ENCODE peak calls at places on chromosomes 3 and 15, in five cellular contexts. N, B, Q, C and P are unnamed samples.

GRCh38 chr3:173411288-173412064 is 13.9 kb downstream of the NLGN1 start:
- DNase-seq in B (peak), C (no peak), N (peak), Q (peak), P (no peak)

GRCh38 chr3:170421758-170422157 is 3.1 kb downstream of the CLDN11 start:
- DNase-seq in N (no peak), C (no peak), B (no peak), Q (no peak), P (no peak)

GRCh38 chr3:196344663-196345062 is 6.5 kb upstream of the TM4SF19 start:
- DNase-seq in B (no peak), C (no peak), N (no peak), Q (no peak), P (no peak)

GRCh38 chr3:31289592-31289991 is 243.1 kb upstream of the STT3B start:
- DNase-seq in B (no peak), C (no peak), N (no peak), Q (no peak), P (no peak)

GRCh38 chr3:186220886-186221285 is 112.0 kb upstream of the ETV5 start:
- DNase-seq in N (no peak), Q (peak), C (no peak), B (peak), P (no peak)

GRCh38 chr3:105118905-105119304 is 247.8 kb upstream of the ALCAM start:
- DNase-seq in Q (no peak), N (peak), B (peak), C (peak), P (no peak)

GRCh38 chr3:127556565-127556964 is 34.0 kb downstream of the TPRA1 start:
- DNase-seq in B (no peak), C (no peak), N (no peak), Q (peak), P (no peak)

GRCh38 chr15:60591491-60592385 is 112.8 kb upstream of the ICE2 start:
- DNase-seq in C (no peak), Q (peak), B (no peak), N (no peak), P (peak)

GRCh38 chr15:48250640-48251076 is 44.6 kb downstream of the SLC12A1 start:
- DNase-seq in B (peak), C (no peak), Q (peak), N (peak), P (no peak)

GRCh38 chr3:52196977-52197376 is 983 bp upstream of the ALAS1 start:
- DNase-seq in C (no peak), N (peak), Q (no peak), B (no peak), P (no peak)

GRCh38 chr3:16061491-16061890 is 113.0 kb upstream of the GALNT15 start:
- DNase-seq in B (no peak), Q (no peak), N (no peak), C (no peak), P (no peak)

GRCh38 chr3:138114431-138114918 is 933 bp downstream of the DZIP1L start:
- DNase-seq in C (no peak), Q (peak), N (no peak), B (no peak), P (no peak)

GRCh38 chr3:172601066-172601832 is 78.0 kb upstream of the TNFSF10 start:
- DNase-seq in C (no peak), Q (no peak), N (no peak), B (no peak), P (no peak)

GRCh38 chr15:65246026-65246714 is 34.9 kb upstream of the CILP start:
- DNase-seq in Q (no peak), B (peak), N (no peak), C (no peak), P (no peak)

GRCh38 chr15:88331291-88331690 is 74.8 kb upstream of the NTRK3 start:
- DNase-seq in C (no peak), Q (peak), N (peak), B (no peak), P (no peak)

GRCh38 chr3:115616461-115616860 is 6.8 kb upstream of the GAP43 start:
- DNase-seq in C (no peak), B (no peak), Q (no peak), N (no peak), P (no peak)

GRCh38 chr3:4719011-4719649 is 226.0 kb downstream of the ITPR1 start:
- DNase-seq in Q (no peak), C (no peak), N (no peak), B (no peak), P (no peak)

GRCh38 chr3:130504701-130505100 is 12.3 kb upstream of the COL6A6 start:
- DNase-seq in B (no peak), Q (no peak), N (no peak), C (no peak), P (no peak)

GRCh38 chr15:72117448-72117697 is 577 bp downstream of the MYO9A start:
- DNase-seq in Q (peak), C (peak), B (peak), N (peak), P (peak)

GRCh38 chr15:60004019-60004845 is at the start of gene FOXB1:
- DNase-seq in C (no peak), Q (peak), N (no peak), B (no peak), P (no peak)

GRCh38 chr3:187955076-187955952 is 198.6 kb upstream of the LPP start:
- DNase-seq in N (peak), Q (no peak), C (peak), B (peak), P (peak)

GRCh38 chr3:79651536-79652065 is 116.2 kb downstream of the ROBO1 start:
- DNase-seq in C (no peak), B (no peak), Q (peak), N (no peak), P (no peak)

GRCh38 chr15:40782609-40783227 is 12.9 kb downstream of the C15orf62 start:
- DNase-seq in C (peak), B (peak), Q (peak), N (peak), P (peak)

GRCh38 chr3:195770081-195770840 is 41.5 kb downstream of the MUC4 start:
- DNase-seq in Q (no peak), C (no peak), B (no peak), N (no peak), P (peak)

GRCh38 chr15:99326235-99326634 is 75.0 kb downstream of the LRRC28 start:
- DNase-seq in C (no peak), B (peak), Q (no peak), N (no peak), P (peak)

GRCh38 chr3:105359098-105359762 is 7.5 kb upstream of the ALCAM start:
- DNase-seq in B (peak), Q (no peak), C (no peak), N (peak), P (no peak)

GRCh38 chr15:79028411-79028964 is 62.1 kb downstream of the RASGRF1 start:
- DNase-seq in C (no peak), N (peak), B (peak), Q (peak), P (no peak)

GRCh38 chr3:76107935-76108570 is 322.7 kb upstream of the ZNF717 start:
- DNase-seq in N (peak), B (peak), Q (peak), C (no peak), P (no peak)

GRCh38 chr15:40796508-40796907 is 10.4 kb upstream of the ZFYVE19 start:
- DNase-seq in N (no peak), C (no peak), Q (no peak), B (no peak), P (no peak)

GRCh38 chr3:140715035-140715434 is 37.2 kb downstream of the TRIM42 start:
- DNase-seq in N (peak), C (no peak), B (peak), Q (no peak), P (no peak)

GRCh38 chr3:126435456-126436315 is 40.0 kb downstream of the ZXDC start:
- DNase-seq in Q (no peak), N (no peak), B (no peak), C (no peak), P (peak)

GRCh38 chr15:85380860-85381535 is 595 bp downstream of the AKAP13 start:
- DNase-seq in C (peak), B (no peak), N (peak), Q (peak), P (peak)

GRCh38 chr15:70530035-70530499 is 233.3 kb downstream of the UACA start:
- DNase-seq in N (no peak), C (no peak), Q (no peak), B (no peak), P (no peak)

GRCh38 chr3:190252080-190252479 is 70.2 kb downstream of the CLDN1 start:
- DNase-seq in C (peak), Q (no peak), B (peak), N (no peak), P (no peak)

GRCh38 chr3:190249414-190249813 is 72.8 kb downstream of the CLDN1 start:
- DNase-seq in Q (no peak), B (no peak), C (no peak), N (no peak), P (no peak)
- TF ChIP-seq CTCF in Q (peak), B (no peak), C (no peak), N (no peak), P (no peak)

GRCh38 chr3:57832925-57833324 is 76.8 kb downstream of the SLMAP start:
- DNase-seq in Q (peak), C (no peak), N (peak), B (no peak), P (no peak)

GRCh38 chr3:57837686-57838085 is 81.6 kb downstream of the SLMAP start:
- DNase-seq in N (no peak), B (peak), C (no peak), Q (no peak), P (no peak)

GRCh38 chr3:57838627-57839026 is 82.5 kb downstream of the SLMAP start:
- DNase-seq in N (no peak), B (no peak), C (no peak), Q (no peak), P (no peak)

DNA sequence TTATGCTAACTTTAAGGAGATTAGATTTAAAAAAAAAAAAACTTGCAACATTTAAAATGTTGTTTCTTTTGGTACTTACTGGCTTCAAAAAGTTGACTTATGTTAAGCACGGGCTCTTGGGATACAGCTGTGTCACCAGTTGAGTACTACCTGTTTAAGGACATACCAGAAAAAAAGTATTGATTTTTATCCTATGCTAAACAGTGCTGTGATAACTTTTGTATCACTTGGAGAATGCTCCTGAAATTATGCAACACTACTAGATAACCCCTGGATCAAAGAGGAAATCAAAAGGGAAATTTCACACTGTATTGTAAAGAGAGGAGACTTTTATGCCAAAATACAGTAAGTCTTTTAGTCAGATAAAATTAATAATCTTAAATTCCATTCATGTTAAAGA is 77.7 kb downstream of the SLMAP start:
- DNase-seq in N (no peak), Q (no peak), C (no peak), B (no peak), P (no peak)
- TF ChIP-seq CTCF in N (no peak), Q (no peak), C (no peak), B (no peak), P (no peak)

DNA sequence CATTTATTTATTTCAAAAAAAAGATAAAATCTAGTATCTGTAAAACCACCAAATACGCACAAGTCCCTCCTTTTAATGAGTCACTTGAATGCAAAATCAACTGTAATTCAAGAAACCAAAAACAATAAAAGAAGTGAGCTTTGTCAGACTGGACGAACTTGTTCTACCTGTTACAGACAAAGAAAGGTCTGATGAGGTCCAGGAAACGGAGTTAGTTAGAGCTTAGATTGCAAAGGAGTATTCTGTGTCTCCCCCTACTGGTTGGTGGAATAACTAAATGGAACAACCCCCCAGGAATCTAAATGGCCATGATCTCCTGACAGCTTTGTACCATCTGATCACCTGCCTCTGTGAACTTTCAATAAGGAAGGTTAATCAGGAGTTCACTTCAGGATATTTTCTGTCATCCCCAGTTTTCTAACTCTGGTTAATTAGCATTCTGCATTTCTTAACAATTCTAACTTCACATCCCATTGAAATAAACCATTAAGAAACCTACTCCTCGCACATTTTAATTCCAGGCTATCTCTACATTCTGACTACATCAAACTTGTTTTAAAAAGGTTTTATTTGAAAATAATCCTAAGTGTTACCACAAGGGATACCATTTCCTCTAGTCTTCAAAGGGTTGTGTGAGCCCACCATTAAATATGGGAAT is 333.0 kb upstream of the SATB1 start:
- DNase-seq in C (peak), N (peak), Q (peak), B (peak), P (no peak)
- TF ChIP-seq CTCF in C (peak), N (peak), Q (peak), B (peak), P (peak)

DNA sequence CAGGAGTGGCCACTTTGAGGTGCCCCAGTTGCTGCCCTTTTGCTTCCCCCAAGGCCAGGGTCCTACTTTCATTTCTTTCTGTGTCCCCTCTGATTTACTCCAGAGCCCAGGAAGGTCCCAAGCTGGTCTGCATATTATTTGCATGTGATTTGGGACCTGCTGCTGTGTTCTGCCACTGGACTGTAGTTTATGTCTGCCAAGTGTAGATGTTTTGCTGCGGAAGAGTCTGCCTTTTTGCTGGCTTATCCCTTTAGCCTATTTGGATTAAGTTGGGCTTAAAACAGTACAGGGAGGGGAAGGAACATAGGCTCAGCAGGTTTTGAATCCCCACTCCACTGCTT is 21.4 kb downstream of the NOX5 start:
- DNase-seq in Q (no peak), C (no peak), N (no peak), B (no peak), P (no peak)
- TF ChIP-seq CTCF in Q (no peak), C (no peak), N (no peak), B (no peak), P (no peak)

DNA sequence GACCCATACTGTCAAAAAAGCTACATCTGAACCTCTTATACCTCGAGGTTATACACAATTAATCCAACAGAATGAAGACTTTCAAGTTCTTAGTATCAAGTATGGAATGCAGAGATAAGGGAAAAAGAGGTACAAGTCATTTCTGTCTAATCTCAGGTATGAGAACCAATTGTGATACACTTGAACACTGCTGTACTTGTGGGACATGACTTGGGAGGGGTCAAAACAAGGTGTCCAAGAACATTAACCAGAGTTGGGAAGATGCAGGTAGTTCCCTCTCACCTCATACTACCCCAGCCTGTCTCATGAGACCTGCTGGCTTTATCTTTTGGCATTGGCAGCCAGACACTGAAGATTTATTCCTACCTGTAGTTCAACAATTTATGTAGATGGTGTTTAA is 209.7 kb downstream of the NR1D2 start:
- DNase-seq in B (no peak), Q (no peak), N (no peak), C (peak), P (no peak)
- TF ChIP-seq CTCF in B (no peak), Q (no peak), N (no peak), C (no peak), P (no peak)

DNA sequence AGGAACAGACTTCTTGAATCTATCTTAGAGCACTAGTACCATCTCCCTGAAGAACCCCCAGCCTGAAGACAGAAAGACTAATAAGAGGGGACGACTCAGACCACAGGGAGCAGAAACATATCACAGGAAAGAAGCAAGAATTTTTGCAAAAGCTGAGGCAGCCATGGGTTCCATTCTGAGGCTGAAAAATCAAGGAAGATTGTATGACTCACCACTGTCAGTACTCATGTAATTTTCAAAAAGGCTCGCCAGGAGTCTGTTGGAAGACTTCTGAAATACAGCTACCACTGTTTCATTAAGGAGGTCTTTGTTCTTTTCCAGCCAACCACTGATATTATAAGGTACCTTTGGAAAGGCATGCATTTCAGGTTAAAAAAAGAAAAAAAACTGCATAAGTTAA is 47.5 kb downstream of the MYH15 start:
- DNase-seq in B (peak), Q (no peak), N (peak), C (no peak), P (no peak)
- TF ChIP-seq CTCF in B (no peak), Q (no peak), N (no peak), C (no peak), P (no peak)

GRCh38 chr3:153830552-153830951 is 290.6 kb upstream of the ARHGEF26 start:
- DNase-seq in N (no peak), B (no peak), C (no peak), Q (no peak), P (no peak)

GRCh38 chr3:153840487-153840886 is 280.7 kb upstream of the ARHGEF26 start:
- DNase-seq in B (peak), Q (no peak), N (peak), C (no peak), P (no peak)

GRCh38 chr3:153829596-153830170 is 291.5 kb upstream of the ARHGEF26 start:
- DNase-seq in B (peak), Q (no peak), C (no peak), N (peak), P (no peak)

DNA sequence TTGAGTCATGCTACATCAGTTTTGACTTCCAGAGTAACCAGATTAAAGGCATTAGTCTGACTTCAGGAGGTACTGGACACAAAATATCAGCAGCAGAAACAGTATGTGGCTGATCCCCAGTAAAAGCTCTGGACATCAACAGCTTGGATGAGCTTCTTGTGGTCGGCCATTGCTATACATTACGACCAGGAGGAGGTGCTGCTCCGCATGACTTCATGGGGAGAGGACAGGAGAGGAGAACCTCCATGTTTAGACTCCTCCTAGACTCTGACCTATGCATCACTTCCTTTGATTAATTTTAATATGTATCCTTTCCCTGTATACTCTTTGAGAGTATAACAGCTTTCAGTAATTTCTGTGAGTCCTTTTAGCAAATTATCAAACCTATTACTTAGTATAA is 285.6 kb upstream of the ARHGEF26 start:
- DNase-seq in C (no peak), B (no peak), Q (peak), N (peak), P (no peak)
- TF ChIP-seq CTCF in C (no peak), B (no peak), Q (peak), N (peak), P (no peak)

DNA sequence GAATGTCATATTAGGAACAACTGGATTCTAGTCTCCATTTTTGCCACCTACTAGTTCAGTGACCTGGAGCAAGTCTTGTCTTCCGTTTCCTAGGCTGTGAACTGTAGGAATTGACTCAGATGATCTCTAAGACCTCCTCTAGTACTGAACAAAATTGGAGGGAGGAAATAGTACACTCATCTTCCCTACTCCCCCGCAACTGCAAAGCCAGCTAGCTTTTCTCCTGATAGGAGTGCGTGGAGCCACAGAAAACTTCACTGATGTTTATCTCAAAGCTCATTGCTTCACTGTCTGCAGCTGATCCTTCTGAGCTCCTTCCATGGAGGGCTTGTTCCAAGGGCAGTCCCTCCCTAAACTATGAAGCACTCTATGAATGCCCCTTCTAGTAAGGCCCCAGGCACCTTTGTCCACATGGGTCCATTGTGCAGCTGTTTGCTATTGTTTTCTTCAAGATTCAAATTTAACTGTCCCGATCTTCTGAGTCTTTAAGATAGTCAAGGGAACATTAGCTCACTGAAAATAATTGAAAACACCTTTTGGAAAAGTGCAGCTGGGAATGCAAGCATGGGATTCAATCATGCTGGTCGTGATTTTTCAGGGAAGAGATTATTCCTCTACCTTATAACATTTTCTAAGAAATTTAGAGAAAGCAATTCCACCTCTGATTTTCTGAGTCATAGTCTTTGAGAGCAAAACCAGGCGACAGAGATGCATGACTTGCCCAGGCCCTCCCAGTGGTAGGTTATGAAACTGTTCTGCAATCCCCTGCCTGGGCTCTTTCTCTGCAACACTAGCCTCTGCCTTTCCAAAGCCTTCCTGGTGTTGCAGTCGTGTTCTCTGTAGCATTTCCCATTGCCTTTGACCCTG is 24.3 kb downstream of the FILIP1L start:
- DNase-seq in Q (peak), N (peak), B (peak), C (peak), P (no peak)
- TF ChIP-seq CTCF in Q (peak), N (peak), B (peak), C (peak), P (no peak)